ENCODE peak calls at places on chromosomes 6 and 20, in ten cellular contexts. One of them, this sample, is unnamed.

GRCh38 chr6:11356404-11357155 is 124.1 kb upstream of the NEDD9 start:
- DNase-seq in AG10803: no peak
- DNase-seq in neural crest cell: no peak
- DNase-seq in lower lobe of right lung: no peak
- DNase-seq in cardiac fibroblast: peak
- DNase-seq in cardiac muscle cell: peak
- DNase-seq in CD8-positive, alpha-beta T cell: no peak
- DNase-seq in activated B cell treated with CpG ODN at 0.5 μM for 24 hours: no peak
- DNase-seq in endodermal cell: peak
- DNase-seq in tibial nerve: no peak
- DNase-seq in this sample: no peak

GRCh38 chr6:35016417-35017221 is 124.5 kb downstream of the TCP11 start:
- DNase-seq in AG10803: peak
- DNase-seq in neural crest cell: no peak
- DNase-seq in lower lobe of right lung: no peak
- DNase-seq in cardiac fibroblast: peak
- DNase-seq in cardiac muscle cell: peak
- DNase-seq in CD8-positive, alpha-beta T cell: no peak
- DNase-seq in activated B cell treated with CpG ODN at 0.5 μM for 24 hours: no peak
- DNase-seq in endodermal cell: peak
- DNase-seq in tibial nerve: no peak
- DNase-seq in this sample: no peak

GRCh38 chr6:161423271-161423670 is 149.4 kb upstream of the AGPAT4 start:
- DNase-seq in AG10803: no peak
- DNase-seq in neural crest cell: no peak
- DNase-seq in lower lobe of right lung: no peak
- DNase-seq in cardiac fibroblast: no peak
- DNase-seq in cardiac muscle cell: no peak
- DNase-seq in CD8-positive, alpha-beta T cell: no peak
- DNase-seq in activated B cell treated with CpG ODN at 0.5 μM for 24 hours: no peak
- DNase-seq in endodermal cell: no peak
- DNase-seq in tibial nerve: no peak
- DNase-seq in this sample: no peak

GRCh38 chr20:58702161-58702510 is 9.5 kb downstream of the NPEPL1 start:
- DNase-seq in AG10803: no peak
- DNase-seq in neural crest cell: no peak
- DNase-seq in lower lobe of right lung: no peak
- DNase-seq in cardiac fibroblast: no peak
- DNase-seq in cardiac muscle cell: no peak
- DNase-seq in CD8-positive, alpha-beta T cell: no peak
- DNase-seq in activated B cell treated with CpG ODN at 0.5 μM for 24 hours: peak
- DNase-seq in endodermal cell: no peak
- DNase-seq in tibial nerve: no peak
- DNase-seq in this sample: no peak

GRCh38 chr6:151616091-151616513 is 122.3 kb downstream of the CCDC170 start:
- DNase-seq in AG10803: no peak
- DNase-seq in neural crest cell: no peak
- DNase-seq in lower lobe of right lung: no peak
- DNase-seq in cardiac fibroblast: no peak
- DNase-seq in cardiac muscle cell: no peak
- DNase-seq in CD8-positive, alpha-beta T cell: no peak
- DNase-seq in activated B cell treated with CpG ODN at 0.5 μM for 24 hours: no peak
- DNase-seq in endodermal cell: no peak
- DNase-seq in tibial nerve: no peak
- DNase-seq in this sample: no peak

GRCh38 chr20:57480444-57481152 is 44.3 kb downstream of the CTCFL start:
- DNase-seq in AG10803: no peak
- DNase-seq in neural crest cell: no peak
- DNase-seq in lower lobe of right lung: no peak
- DNase-seq in cardiac fibroblast: no peak
- DNase-seq in cardiac muscle cell: no peak
- DNase-seq in CD8-positive, alpha-beta T cell: peak
- DNase-seq in activated B cell treated with CpG ODN at 0.5 μM for 24 hours: peak
- DNase-seq in endodermal cell: peak
- DNase-seq in tibial nerve: no peak
- DNase-seq in this sample: no peak

GRCh38 chr6:15152720-15153119 is 93.1 kb upstream of the JARID2 start:
- DNase-seq in AG10803: peak
- DNase-seq in neural crest cell: no peak
- DNase-seq in lower lobe of right lung: no peak
- DNase-seq in cardiac fibroblast: no peak
- DNase-seq in cardiac muscle cell: no peak
- DNase-seq in CD8-positive, alpha-beta T cell: no peak
- DNase-seq in activated B cell treated with CpG ODN at 0.5 μM for 24 hours: no peak
- DNase-seq in endodermal cell: no peak
- DNase-seq in tibial nerve: no peak
- DNase-seq in this sample: no peak

GRCh38 chr6:132931937-132932336 is 117.6 kb downstream of the RPS12 start:
- DNase-seq in AG10803: peak
- DNase-seq in neural crest cell: no peak
- DNase-seq in lower lobe of right lung: no peak
- DNase-seq in cardiac fibroblast: peak
- DNase-seq in cardiac muscle cell: peak
- DNase-seq in CD8-positive, alpha-beta T cell: no peak
- DNase-seq in activated B cell treated with CpG ODN at 0.5 μM for 24 hours: no peak
- DNase-seq in endodermal cell: no peak
- DNase-seq in tibial nerve: peak
- DNase-seq in this sample: no peak

GRCh38 chr6:2504495-2505064 is 246.1 kb downstream of the MYLK4 start:
- DNase-seq in AG10803: no peak
- DNase-seq in neural crest cell: no peak
- DNase-seq in lower lobe of right lung: no peak
- DNase-seq in cardiac fibroblast: no peak
- DNase-seq in cardiac muscle cell: no peak
- DNase-seq in CD8-positive, alpha-beta T cell: no peak
- DNase-seq in activated B cell treated with CpG ODN at 0.5 μM for 24 hours: no peak
- DNase-seq in endodermal cell: no peak
- DNase-seq in tibial nerve: no peak
- DNase-seq in this sample: no peak

GRCh38 chr6:37673436-37673835 is 24.2 kb downstream of the MDGA1 start:
- DNase-seq in AG10803: no peak
- DNase-seq in neural crest cell: no peak
- DNase-seq in lower lobe of right lung: no peak
- DNase-seq in cardiac fibroblast: no peak
- DNase-seq in cardiac muscle cell: no peak
- DNase-seq in CD8-positive, alpha-beta T cell: no peak
- DNase-seq in activated B cell treated with CpG ODN at 0.5 μM for 24 hours: no peak
- DNase-seq in endodermal cell: no peak
- DNase-seq in tibial nerve: no peak
- DNase-seq in this sample: no peak

GRCh38 chr6:21942910-21943309 is 349.4 kb downstream of the SOX4 start:
- DNase-seq in AG10803: peak
- DNase-seq in neural crest cell: no peak
- DNase-seq in lower lobe of right lung: no peak
- DNase-seq in cardiac fibroblast: peak
- DNase-seq in cardiac muscle cell: no peak
- DNase-seq in CD8-positive, alpha-beta T cell: no peak
- DNase-seq in activated B cell treated with CpG ODN at 0.5 μM for 24 hours: no peak
- DNase-seq in endodermal cell: no peak
- DNase-seq in tibial nerve: no peak
- DNase-seq in this sample: no peak

GRCh38 chr20:46324960-46325703 is 16.8 kb upstream of the CDH22 start:
- DNase-seq in AG10803: peak
- DNase-seq in neural crest cell: peak
- DNase-seq in lower lobe of right lung: no peak
- DNase-seq in cardiac fibroblast: peak
- DNase-seq in cardiac muscle cell: peak
- DNase-seq in CD8-positive, alpha-beta T cell: no peak
- DNase-seq in activated B cell treated with CpG ODN at 0.5 μM for 24 hours: no peak
- DNase-seq in endodermal cell: peak
- DNase-seq in tibial nerve: no peak
- DNase-seq in this sample: no peak

DNA sequence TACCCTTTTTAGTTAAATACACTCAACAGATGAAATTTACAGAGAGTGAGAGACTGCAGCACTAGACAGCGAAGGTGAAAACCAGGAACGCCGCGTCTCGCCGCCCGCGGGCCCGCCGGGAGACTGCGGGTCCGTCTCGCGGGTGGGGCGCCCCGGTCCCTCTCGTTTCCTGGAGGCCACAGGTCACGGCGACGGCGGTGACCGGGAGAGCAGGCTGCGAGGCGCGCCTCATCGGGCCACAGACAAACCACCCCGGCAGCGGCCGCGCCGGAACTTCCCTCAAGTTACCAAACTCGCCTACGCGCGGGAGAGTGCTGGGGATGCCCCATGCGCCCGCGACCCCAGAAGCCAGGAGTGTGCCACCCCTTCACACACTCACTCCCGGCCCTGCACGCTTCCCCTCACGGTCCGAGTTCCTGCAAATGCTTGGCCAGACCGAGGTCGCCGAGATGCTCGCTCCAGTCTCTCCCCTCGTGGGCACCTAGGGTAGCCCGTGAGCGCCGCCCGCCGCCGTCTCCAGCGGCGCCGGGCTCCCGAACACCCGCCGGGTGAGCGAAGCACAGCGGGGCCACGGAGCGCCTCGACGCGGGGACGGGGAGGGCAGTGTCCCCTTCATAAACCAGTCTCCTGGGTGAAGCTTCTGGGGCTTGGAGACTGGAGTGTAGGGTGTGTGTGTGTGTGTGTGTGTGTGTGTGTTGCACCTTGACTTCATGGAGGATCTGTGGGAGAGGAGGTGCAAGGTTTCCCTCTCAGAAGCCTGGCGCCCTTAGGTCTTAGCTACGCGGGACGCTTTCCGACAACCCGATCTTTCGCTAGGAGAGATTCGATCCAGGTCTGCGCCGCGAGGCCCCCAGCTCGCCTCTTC is 1.4 kb downstream of the BACH2 start:
- DNase-seq in AG10803: peak
- DNase-seq in neural crest cell: peak
- DNase-seq in lower lobe of right lung: peak
- DNase-seq in cardiac fibroblast: peak
- DNase-seq in cardiac muscle cell: peak
- DNase-seq in CD8-positive, alpha-beta T cell: peak
- DNase-seq in activated B cell treated with CpG ODN at 0.5 μM for 24 hours: peak
- DNase-seq in endodermal cell: peak
- DNase-seq in tibial nerve: no peak
- DNase-seq in this sample: peak
- TF ChIP-seq CTCF in AG10803: no peak
- TF ChIP-seq CTCF in neural crest cell: peak
- TF ChIP-seq CTCF in lower lobe of right lung: peak
- TF ChIP-seq CTCF in cardiac fibroblast: no peak
- TF ChIP-seq CTCF in cardiac muscle cell: peak
- TF ChIP-seq CTCF in CD8-positive, alpha-beta T cell: no peak
- TF ChIP-seq CTCF in activated B cell treated with CpG ODN at 0.5 μM for 24 hours: no peak
- TF ChIP-seq CTCF in endodermal cell: no peak
- TF ChIP-seq CTCF in tibial nerve: peak
- TF ChIP-seq CTCF in this sample: no peak

GRCh38 chr6:44920952-44921491 is 407.1 kb upstream of the RUNX2 start:
- DNase-seq in AG10803: no peak
- DNase-seq in neural crest cell: no peak
- DNase-seq in lower lobe of right lung: no peak
- DNase-seq in cardiac fibroblast: peak
- DNase-seq in cardiac muscle cell: peak
- DNase-seq in CD8-positive, alpha-beta T cell: no peak
- DNase-seq in activated B cell treated with CpG ODN at 0.5 μM for 24 hours: no peak
- DNase-seq in endodermal cell: no peak
- DNase-seq in tibial nerve: no peak
- DNase-seq in this sample: no peak

GRCh38 chr6:44923416-44923815 is 404.7 kb upstream of the RUNX2 start:
- DNase-seq in AG10803: no peak
- DNase-seq in neural crest cell: no peak
- DNase-seq in lower lobe of right lung: no peak
- DNase-seq in cardiac fibroblast: no peak
- DNase-seq in cardiac muscle cell: no peak
- DNase-seq in CD8-positive, alpha-beta T cell: no peak
- DNase-seq in activated B cell treated with CpG ODN at 0.5 μM for 24 hours: no peak
- DNase-seq in endodermal cell: no peak
- DNase-seq in tibial nerve: no peak
- DNase-seq in this sample: no peak

GRCh38 chr6:44925100-44925739 is 402.9 kb upstream of the RUNX2 start:
- DNase-seq in AG10803: peak
- DNase-seq in neural crest cell: no peak
- DNase-seq in lower lobe of right lung: no peak
- DNase-seq in cardiac fibroblast: peak
- DNase-seq in cardiac muscle cell: peak
- DNase-seq in CD8-positive, alpha-beta T cell: peak
- DNase-seq in activated B cell treated with CpG ODN at 0.5 μM for 24 hours: no peak
- DNase-seq in endodermal cell: no peak
- DNase-seq in tibial nerve: no peak
- DNase-seq in this sample: no peak

GRCh38 chr6:44918893-44919292 is 409.2 kb upstream of the RUNX2 start:
- DNase-seq in AG10803: no peak
- DNase-seq in neural crest cell: no peak
- DNase-seq in lower lobe of right lung: no peak
- DNase-seq in cardiac fibroblast: no peak
- DNase-seq in cardiac muscle cell: peak
- DNase-seq in CD8-positive, alpha-beta T cell: no peak
- DNase-seq in activated B cell treated with CpG ODN at 0.5 μM for 24 hours: no peak
- DNase-seq in endodermal cell: no peak
- DNase-seq in tibial nerve: no peak
- DNase-seq in this sample: no peak

DNA sequence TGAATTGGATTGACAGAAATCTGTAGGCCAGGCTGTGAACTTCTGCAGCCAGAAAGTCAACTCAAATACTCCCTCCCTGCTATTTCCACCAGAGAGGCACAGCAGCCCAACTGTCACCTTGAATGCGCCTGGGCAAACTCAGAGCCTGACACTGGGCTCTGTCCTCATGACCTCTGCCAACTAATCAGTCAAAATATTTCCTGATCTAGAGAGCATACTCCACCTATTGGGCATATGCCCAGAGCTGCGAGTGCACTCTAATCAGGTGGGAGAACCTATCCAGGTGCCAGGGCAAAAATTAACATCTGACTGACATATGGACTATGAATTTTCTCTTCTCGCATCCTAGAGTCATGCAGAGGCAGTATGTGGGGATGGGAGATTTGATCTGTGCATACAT is 406.3 kb upstream of the RUNX2 start:
- DNase-seq in AG10803: no peak
- DNase-seq in neural crest cell: no peak
- DNase-seq in lower lobe of right lung: no peak
- DNase-seq in cardiac fibroblast: no peak
- DNase-seq in cardiac muscle cell: no peak
- DNase-seq in CD8-positive, alpha-beta T cell: no peak
- DNase-seq in activated B cell treated with CpG ODN at 0.5 μM for 24 hours: no peak
- DNase-seq in endodermal cell: peak
- DNase-seq in tibial nerve: no peak
- DNase-seq in this sample: no peak
- TF ChIP-seq CTCF in AG10803: no peak
- TF ChIP-seq CTCF in neural crest cell: no peak
- TF ChIP-seq CTCF in lower lobe of right lung: no peak
- TF ChIP-seq CTCF in cardiac fibroblast: no peak
- TF ChIP-seq CTCF in cardiac muscle cell: no peak
- TF ChIP-seq CTCF in CD8-positive, alpha-beta T cell: no peak
- TF ChIP-seq CTCF in activated B cell treated with CpG ODN at 0.5 μM for 24 hours: no peak
- TF ChIP-seq CTCF in endodermal cell: no peak
- TF ChIP-seq CTCF in tibial nerve: no peak
- TF ChIP-seq CTCF in this sample: no peak

GRCh38 chr6:128339635-128340436 is 180.6 kb downstream of the PTPRK start:
- DNase-seq in AG10803: peak
- DNase-seq in neural crest cell: no peak
- DNase-seq in lower lobe of right lung: no peak
- DNase-seq in cardiac fibroblast: no peak
- DNase-seq in cardiac muscle cell: peak
- DNase-seq in CD8-positive, alpha-beta T cell: no peak
- DNase-seq in activated B cell treated with CpG ODN at 0.5 μM for 24 hours: no peak
- DNase-seq in endodermal cell: no peak
- DNase-seq in tibial nerve: no peak
- DNase-seq in this sample: no peak
- TF ChIP-seq CTCF in AG10803: no peak
- TF ChIP-seq CTCF in neural crest cell: no peak
- TF ChIP-seq CTCF in lower lobe of right lung: no peak
- TF ChIP-seq CTCF in cardiac fibroblast: no peak
- TF ChIP-seq CTCF in cardiac muscle cell: no peak
- TF ChIP-seq CTCF in CD8-positive, alpha-beta T cell: no peak
- TF ChIP-seq CTCF in activated B cell treated with CpG ODN at 0.5 μM for 24 hours: no peak
- TF ChIP-seq CTCF in endodermal cell: no peak
- TF ChIP-seq CTCF in tibial nerve: no peak
- TF ChIP-seq CTCF in this sample: no peak

GRCh38 chr6:5950448-5950847 is 56.3 kb downstream of the NRN1 start:
- DNase-seq in AG10803: peak
- DNase-seq in neural crest cell: no peak
- DNase-seq in lower lobe of right lung: no peak
- DNase-seq in cardiac fibroblast: no peak
- DNase-seq in cardiac muscle cell: peak
- DNase-seq in CD8-positive, alpha-beta T cell: no peak
- DNase-seq in activated B cell treated with CpG ODN at 0.5 μM for 24 hours: no peak
- DNase-seq in endodermal cell: peak
- DNase-seq in tibial nerve: no peak
- DNase-seq in this sample: no peak
- TF ChIP-seq CTCF in AG10803: peak
- TF ChIP-seq CTCF in neural crest cell: peak
- TF ChIP-seq CTCF in lower lobe of right lung: peak
- TF ChIP-seq CTCF in cardiac fibroblast: no peak
- TF ChIP-seq CTCF in cardiac muscle cell: peak
- TF ChIP-seq CTCF in CD8-positive, alpha-beta T cell: no peak
- TF ChIP-seq CTCF in activated B cell treated with CpG ODN at 0.5 μM for 24 hours: no peak
- TF ChIP-seq CTCF in endodermal cell: peak
- TF ChIP-seq CTCF in tibial nerve: peak
- TF ChIP-seq CTCF in this sample: peak